ENCODE peak calls at places on chromosome 1, in ten cellular contexts. K is cardiac muscle cell; C is CD8-positive, alpha-beta T cell; A is PC-3; L is MM.1S; E is spleen; N is psoas muscle; S is lower lobe of right lung; G is endodermal cell; D is neural progenitor cell. W is an unnamed sample.

GRCh38 chr1:56922507-56922906 is 43.3 kb downstream of the C8B start:
- DNase-seq in K (no peak), C (no peak), A (no peak), L (no peak), E (no peak), N (no peak), S (no peak), G (no peak), D (no peak), W (no peak)

GRCh38 chr1:39127513-39127912 is 77.0 kb upstream of the MACF1 start:
- DNase-seq in K (peak), C (no peak), A (no peak), L (no peak), E (no peak), N (no peak), S (no peak), G (no peak), D (peak), W (no peak)

GRCh38 chr1:6523566-6523965 is 30.7 kb downstream of the NOL9 start:
- DNase-seq in K (peak), C (no peak), A (peak), L (peak), E (no peak), N (no peak), S (no peak), G (peak), D (peak), W (no peak)

GRCh38 chr1:15515026-15515663 is 8.9 kb downstream of the CASP9 start:
- DNase-seq in K (peak), C (no peak), A (peak), L (no peak), E (peak), N (no peak), S (no peak), G (peak), D (no peak), W (no peak)

GRCh38 chr1:20154306-20154831 is 15.2 kb downstream of the PLA2G2F start:
- DNase-seq in K (no peak), C (no peak), A (no peak), L (no peak), E (no peak), N (no peak), S (no peak), G (no peak), D (no peak), W (no peak)

GRCh38 chr1:110152133-110152785 is 2.0 kb downstream of the SLC6A17 start:
- DNase-seq in K (no peak), C (no peak), A (peak), L (no peak), E (peak), N (no peak), S (no peak), G (no peak), D (no peak), W (no peak)

GRCh38 chr1:145823565-145824498 is at the start of the genes POLR3C and RNF115:
- DNase-seq in K (peak), C (peak), A (peak), L (peak), E (peak), N (peak), S (peak), G (peak), D (peak), W (peak)

GRCh38 chr1:50591598-50591997 is 168.4 kb upstream of the DMRTA2 start:
- DNase-seq in K (no peak), C (no peak), A (no peak), L (no peak), E (no peak), N (no peak), S (no peak), G (no peak), D (no peak), W (no peak)

GRCh38 chr1:220881918-220882891 is 3.0 kb downstream of the HLX start:
- DNase-seq in K (peak), C (no peak), A (no peak), L (no peak), E (peak), N (peak), S (no peak), G (peak), D (peak), W (no peak)

GRCh38 chr1:4794020-4794780 is 139.8 kb downstream of the AJAP1 start:
- DNase-seq in K (no peak), C (no peak), A (no peak), L (no peak), E (no peak), N (no peak), S (no peak), G (peak), D (no peak), W (no peak)

GRCh38 chr1:166947398-166948043 is 27.8 kb downstream of the ILDR2 start:
- DNase-seq in K (peak), C (no peak), A (no peak), L (no peak), E (peak), N (peak), S (peak), G (peak), D (peak), W (no peak)

GRCh38 chr1:15684042-15684461 is at the start of gene PLEKHM2:
- DNase-seq in K (peak), C (no peak), A (peak), L (peak), E (peak), N (peak), S (peak), G (peak), D (peak), W (no peak)

GRCh38 chr1:229203030-229203751 is 67.7 kb upstream of the RAB4A start:
- DNase-seq in K (peak), C (no peak), A (peak), L (no peak), E (no peak), N (no peak), S (no peak), G (peak), D (peak), W (no peak)

GRCh38 chr1:940121-941026 is 16.7 kb downstream of the SAMD11 start:
- DNase-seq in K (peak), C (no peak), A (peak), L (peak), E (no peak), N (peak), S (no peak), G (peak), D (peak), W (no peak)

GRCh38 chr1:228420968-228421826 is 4.5 kb upstream of the TRIM17 start:
- DNase-seq in K (no peak), C (no peak), A (peak), L (no peak), E (peak), N (no peak), S (no peak), G (no peak), D (no peak), W (no peak)

GRCh38 chr1:201542166-201543045 is 3.5 kb downstream of the NAV1 start:
- DNase-seq in K (peak), C (no peak), A (peak), L (no peak), E (no peak), N (peak), S (no peak), G (no peak), D (no peak), W (no peak)

GRCh38 chr1:160005070-160005469 is 26.7 kb downstream of the PIGM start:
- DNase-seq in K (no peak), C (no peak), A (no peak), L (no peak), E (no peak), N (no peak), S (no peak), G (no peak), D (no peak), W (no peak)

GRCh38 chr1:44723064-44723463 is 7.9 kb downstream of the RNU5D-1 start:
- DNase-seq in K (no peak), C (no peak), A (no peak), L (no peak), E (peak), N (no peak), S (no peak), G (peak), D (no peak), W (no peak)

GRCh38 chr1:169108897-169109560 is 2.5 kb downstream of the ATP1B1 start:
- DNase-seq in K (peak), C (no peak), A (peak), L (no peak), E (no peak), N (no peak), S (no peak), G (peak), D (peak), W (no peak)

GRCh38 chr1:32242341-32242851 is 4.6 kb upstream of the FAM167B start:
- DNase-seq in K (peak), C (no peak), A (no peak), L (no peak), E (no peak), N (peak), S (no peak), G (peak), D (peak), W (no peak)

GRCh38 chr1:158045639-158046038 is 52.2 kb downstream of the KIRREL1 start:
- DNase-seq in K (peak), C (no peak), A (no peak), L (no peak), E (no peak), N (no peak), S (no peak), G (peak), D (peak), W (peak)

GRCh38 chr1:208450958-208451357 is 206.8 kb upstream of the PLXNA2 start:
- DNase-seq in K (no peak), C (no peak), A (no peak), L (no peak), E (no peak), N (no peak), S (no peak), G (no peak), D (no peak), W (no peak)

GRCh38 chr1:151706464-151707415 is 9.9 kb downstream of the CELF3 start:
- DNase-seq in K (no peak), C (no peak), A (no peak), L (no peak), E (no peak), N (no peak), S (no peak), G (no peak), D (no peak), W (no peak)

GRCh38 chr1:98421098-98421460 is 240.4 kb upstream of the SNX7 start:
- DNase-seq in K (no peak), C (no peak), A (no peak), L (no peak), E (no peak), N (no peak), S (no peak), G (no peak), D (no peak), W (no peak)

GRCh38 chr1:204331275-204331674 is 28.5 kb downstream of the PLEKHA6 start:
- DNase-seq in K (no peak), C (no peak), A (peak), L (no peak), E (no peak), N (no peak), S (peak), G (no peak), D (no peak), W (no peak)

GRCh38 chr1:110150330-110151174 is at the start of gene SLC6A17:
- DNase-seq in K (peak), C (no peak), A (no peak), L (no peak), E (peak), N (peak), S (no peak), G (peak), D (peak), W (no peak)

GRCh38 chr1:22288593-22289241 is 145.8 kb upstream of the WNT4 start:
- DNase-seq in K (no peak), C (no peak), A (peak), L (no peak), E (no peak), N (no peak), S (no peak), G (no peak), D (no peak), W (no peak)

GRCh38 chr1:57947471-57947870 is 523.6 kb upstream of the DAB1 start:
- DNase-seq in K (no peak), C (no peak), A (no peak), L (no peak), E (no peak), N (no peak), S (no peak), G (no peak), D (no peak), W (no peak)

GRCh38 chr1:170214117-170214979 is 68.6 kb downstream of the NTMT2 start:
- DNase-seq in K (peak), C (no peak), A (no peak), L (no peak), E (no peak), N (no peak), S (no peak), G (no peak), D (no peak), W (no peak)

GRCh38 chr1:212860713-212861581 is 2.9 kb downstream of the FLVCR1 start:
- DNase-seq in K (peak), C (no peak), A (peak), L (no peak), E (no peak), N (no peak), S (no peak), G (peak), D (peak), W (no peak)

GRCh38 chr1:15213333-15213732 is 33.7 kb upstream of the FHAD1 start:
- DNase-seq in K (peak), C (no peak), A (no peak), L (no peak), E (no peak), N (no peak), S (no peak), G (no peak), D (peak), W (peak)

GRCh38 chr1:93022580-93022979 is 56.5 kb upstream of the MTF2 start:
- DNase-seq in K (no peak), C (no peak), A (peak), L (no peak), E (no peak), N (no peak), S (no peak), G (no peak), D (no peak), W (no peak)

GRCh38 chr1:93016171-93016570 is 54.9 kb upstream of the DIPK1A start:
- DNase-seq in K (peak), C (no peak), A (peak), L (no peak), E (no peak), N (no peak), S (no peak), G (no peak), D (peak), W (no peak)

GRCh38 chr1:93025572-93025971 is 53.5 kb upstream of the MTF2 start:
- DNase-seq in K (peak), C (no peak), A (no peak), L (no peak), E (no peak), N (no peak), S (no peak), G (no peak), D (no peak), W (no peak)

DNA sequence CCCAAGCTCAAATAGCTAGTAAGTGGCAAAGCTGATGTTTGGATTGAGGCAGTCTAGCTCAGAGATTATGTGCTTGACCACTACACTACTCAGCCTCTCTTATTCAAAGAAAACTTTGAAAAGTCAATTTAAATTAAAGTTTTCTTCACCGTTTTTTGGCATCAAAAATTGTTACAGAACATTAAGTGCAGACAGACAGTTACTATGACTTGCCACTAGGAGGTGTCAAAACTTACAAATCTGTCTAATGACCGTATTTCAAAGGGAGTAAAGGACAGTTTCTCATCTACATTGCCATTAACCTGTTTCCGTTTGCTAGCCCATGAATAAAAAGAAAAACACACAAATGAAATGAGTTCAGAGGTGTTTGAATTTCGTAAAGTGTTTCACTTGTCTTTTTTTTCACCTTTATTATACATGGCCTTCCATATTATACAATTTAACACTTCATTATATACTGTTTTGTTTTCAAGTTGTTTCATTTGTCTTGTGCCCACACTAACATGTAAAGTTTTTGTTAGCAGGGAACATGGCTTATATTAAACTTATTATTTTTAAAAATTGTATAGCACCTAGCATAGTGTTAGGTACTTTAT is 57.4 kb upstream of the MTF2 start:
- DNase-seq in K (peak), C (no peak), A (peak), L (peak), E (no peak), N (no peak), S (no peak), G (no peak), D (peak), W (no peak)
- H3K4me3 ChIP-seq in K (no peak), C (no peak), A (no peak), L (no peak), E (no peak), N (no peak), S (no peak), G (no peak), D (no peak), W (no peak)

DNA sequence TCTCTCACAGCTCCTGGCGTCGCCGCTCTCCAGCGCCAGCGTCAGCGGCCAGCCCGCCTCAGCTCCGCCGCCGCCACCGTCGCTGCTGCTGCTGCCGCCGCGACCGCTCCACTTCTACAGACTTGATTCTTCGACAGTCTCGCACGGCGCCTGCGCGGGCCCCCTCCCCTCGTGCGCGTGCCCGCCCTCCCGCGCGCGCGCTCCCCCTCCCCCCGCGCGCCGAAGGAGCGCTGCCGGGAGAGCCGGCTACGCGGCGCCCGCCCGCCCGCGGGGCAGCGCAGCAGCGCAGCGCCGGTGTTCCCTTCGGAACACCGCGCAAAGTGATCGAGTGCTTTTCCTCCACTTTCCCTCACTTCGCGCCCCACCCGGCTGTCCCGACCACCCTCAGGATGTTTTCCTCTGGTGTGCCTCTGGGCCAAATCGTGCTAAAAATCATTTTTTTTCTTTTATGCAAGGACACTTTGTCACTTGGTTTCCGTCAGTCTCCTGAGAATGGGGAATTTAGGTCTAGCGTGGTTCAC is at the start of gene IRF2BP2:
- DNase-seq in K (peak), C (peak), A (peak), L (peak), E (peak), N (peak), S (peak), G (peak), D (peak), W (no peak)
- TF ChIP-seq CTCF in K (no peak), C (no peak), A (no peak), L (no peak), E (no peak), N (no peak), S (no peak), G (no peak), D (no peak), W (no peak)

GRCh38 chr1:236686815-236687160 is 489 bp downstream of the ACTN2 start:
- DNase-seq in K (no peak), C (no peak), A (no peak), L (no peak), E (no peak), N (peak), S (no peak), G (peak), D (peak), W (no peak)

GRCh38 chr1:236685205-236685916 is 938 bp upstream of the ACTN2 start:
- DNase-seq in K (no peak), C (no peak), A (no peak), L (no peak), E (no peak), N (peak), S (no peak), G (no peak), D (no peak), W (no peak)

GRCh38 chr1:236688705-236689104 is 2.4 kb downstream of the ACTN2 start:
- DNase-seq in K (no peak), C (no peak), A (no peak), L (no peak), E (no peak), N (no peak), S (no peak), G (no peak), D (no peak), W (no peak)

GRCh38 chr1:236687273-236687672 is 974 bp downstream of the ACTN2 start:
- DNase-seq in K (no peak), C (no peak), A (no peak), L (no peak), E (no peak), N (no peak), S (no peak), G (no peak), D (peak), W (no peak)

DNA sequence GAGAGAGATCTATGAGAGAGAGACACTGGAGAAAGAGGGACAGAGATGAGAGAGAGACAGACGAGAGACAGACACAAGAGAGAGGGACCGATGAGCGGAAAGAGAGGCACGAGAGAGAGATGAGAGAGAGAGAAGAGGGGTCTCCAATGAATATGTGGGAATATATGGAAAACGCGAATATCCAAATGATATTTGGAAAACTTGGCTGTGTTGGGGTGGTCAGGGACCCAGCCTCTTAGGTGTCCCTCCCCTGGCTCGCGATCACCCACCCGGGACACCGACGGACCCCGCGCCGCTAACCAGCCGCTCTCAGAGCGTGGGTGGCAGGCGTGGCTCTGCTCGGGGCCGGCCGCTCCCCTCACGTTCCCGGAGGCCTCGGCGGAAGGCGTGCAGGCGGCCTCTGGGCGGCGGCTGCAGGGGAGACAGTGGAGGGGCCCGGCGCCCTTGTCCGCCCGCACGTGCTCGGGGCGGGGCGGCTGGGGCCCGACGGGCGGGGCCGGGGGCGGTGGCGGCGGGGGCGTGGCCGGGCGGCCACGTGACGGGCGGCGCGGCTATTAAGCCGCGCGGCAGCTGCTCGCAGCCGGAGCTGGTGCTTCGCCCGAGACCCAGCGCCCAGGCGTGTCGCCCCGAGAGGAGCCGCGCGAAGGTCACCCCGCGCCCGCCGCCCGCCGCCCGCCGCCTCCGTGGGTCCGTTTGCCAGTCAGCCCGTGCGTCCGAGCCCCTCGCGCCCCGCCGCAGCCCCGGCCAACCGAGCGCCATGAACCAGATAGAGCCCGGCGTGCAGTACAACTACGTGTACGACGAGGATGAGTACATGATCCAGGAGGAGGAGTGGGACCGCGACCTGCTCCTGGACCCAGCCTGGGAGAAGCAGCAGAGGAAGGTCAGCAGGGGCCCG is at the start of gene ACTN2:
- DNase-seq in K (peak), C (peak), A (no peak), L (no peak), E (peak), N (peak), S (peak), G (peak), D (peak), W (no peak)
- H3K27ac ChIP-seq in K (peak), C (no peak), A (no peak), L (no peak), E (no peak), N (peak), S (peak), G (no peak), D (no peak), W (no peak)

DNA sequence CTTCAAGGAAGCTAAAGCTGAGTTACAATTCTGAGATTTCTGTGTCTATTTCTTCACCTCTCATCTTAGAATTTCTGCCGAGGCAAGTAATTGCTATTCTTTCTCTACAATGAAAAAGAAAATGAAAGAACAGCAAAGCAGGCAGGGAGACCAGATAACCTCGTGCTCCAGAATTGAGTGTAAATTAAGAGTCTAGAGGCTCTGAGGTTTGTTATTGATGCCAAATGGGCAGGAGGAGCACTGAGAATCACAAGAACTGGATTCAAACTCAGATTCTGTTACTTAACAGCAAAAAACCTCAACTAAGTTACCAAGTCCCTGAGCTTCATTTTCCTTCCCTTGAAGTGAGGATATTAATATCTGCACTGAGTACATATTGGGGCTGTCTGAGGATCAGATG is 5.5 kb upstream of the DDR2 start:
- DNase-seq in K (no peak), C (no peak), A (no peak), L (peak), E (no peak), N (no peak), S (no peak), G (no peak), D (no peak), W (no peak)
- H3K4me3 ChIP-seq in K (no peak), C (no peak), A (no peak), L (peak), E (no peak), N (peak), S (peak), G (no peak), D (no peak), W (peak)

W was measured in AG04450.